ENCODE peak calls at places on chromosomes 16 and 17, in six cellular contexts. I, V, Q, P, K and F are unnamed samples.
A peak's percentile ranks its signal among the peaks of the same experiment; 100 is the strongest.

GRCh38 chr17:82767041-82767754 is 15.3 kb downstream of the TBCD start:
- DNase-seq in Q (no peak), I (no peak), P (peak; percentile 87), V (peak; percentile 42), K (peak; percentile 49), F (no peak)

GRCh38 chr17:39283098-39283497 is 57.4 kb upstream of the STAC2 start:
- DNase-seq in Q (no peak), V (no peak), K (no peak), P (no peak), I (no peak), F (no peak)

GRCh38 chr17:8354196-8354595 is 14.6 kb downstream of the ODF4 start:
- DNase-seq in I (no peak), V (no peak), Q (no peak), K (no peak), P (no peak), F (no peak)

GRCh38 chr16:2820836-2821482 is 3.9 kb downstream of the PRSS21 start:
- DNase-seq in P (no peak), Q (no peak), I (no peak), K (no peak), V (no peak), F (no peak)

GRCh38 chr17:29407856-29408255 is 17.7 kb downstream of the TAOK1 start:
- DNase-seq in P (no peak), V (no peak), Q (no peak), K (no peak), I (no peak), F (no peak)

GRCh38 chr17:64157669-64158180 is 27.8 kb upstream of the ERN1 start:
- DNase-seq in V (no peak), K (no peak), Q (no peak), I (no peak), P (no peak), F (no peak)

GRCh38 chr17:14006249-14006942 is 62.9 kb upstream of the COX10 start:
- DNase-seq in I (no peak), P (no peak), Q (no peak), V (no peak), K (no peak), F (no peak)

GRCh38 chr17:80110927-80111701 is 9.7 kb downstream of the GAA start:
- DNase-seq in P (no peak), K (no peak), V (no peak), I (no peak), Q (no peak), F (no peak)

GRCh38 chr17:46832945-46833839 is 14.7 kb upstream of the WNT3 start:
- DNase-seq in K (peak; percentile 57), Q (no peak), P (no peak), V (no peak), I (no peak), F (no peak)

GRCh38 chr17:20852541-20853370 is 190.1 kb downstream of the USP22 start:
- DNase-seq in I (no peak), V (no peak), K (no peak), Q (no peak), P (peak; percentile 73), F (no peak)

GRCh38 chr17:82881292-82881823 is 41.5 kb upstream of the ZNF750 start:
- DNase-seq in V (no peak), Q (no peak), P (no peak), I (no peak), K (no peak), F (no peak)

GRCh38 chr17:16973760-16974540 is 2.0 kb upstream of the TNFRSF13B start:
- DNase-seq in I (no peak), Q (peak; percentile 88), K (no peak), P (peak; percentile 23), V (no peak), F (no peak)

GRCh38 chr17:34652001-34652400 is 72.6 kb downstream of the TMEM132E start:
- DNase-seq in P (no peak), V (no peak), I (no peak), K (no peak), Q (no peak), F (no peak)

GRCh38 chr17:72726936-72727335 is 365.6 kb downstream of the SLC39A11 start:
- DNase-seq in Q (peak; percentile 61), P (no peak), I (peak; percentile 47), V (no peak), K (no peak), F (peak; percentile 35)

GRCh38 chr17:6070280-6070894 is at the start of gene WSCD1:
- DNase-seq in K (no peak), I (no peak), V (no peak), P (peak; percentile 55), Q (no peak), F (no peak)

GRCh38 chr17:40014375-40014980 is 762 bp upstream of the CSF3 start:
- DNase-seq in Q (no peak), V (no peak), I (no peak), K (peak; percentile 40), P (no peak), F (no peak)

GRCh38 chr17:58572846-58573245 is 58.4 kb upstream of the MTMR4 start:
- DNase-seq in K (peak; percentile 46), I (no peak), P (no peak), Q (no peak), V (no peak), F (no peak)

GRCh38 chr16:89661215-89661614 is 3.6 kb downstream of the SPATA33 start:
- DNase-seq in P (no peak), I (no peak), V (no peak), Q (no peak), K (no peak), F (no peak)

GRCh38 chr17:73625975-73626706 is 18.1 kb downstream of the SDK2 start:
- DNase-seq in I (no peak), P (no peak), Q (no peak), K (no peak), V (no peak), F (no peak)

GRCh38 chr17:43774304-43775250 is 4.2 kb downstream of the DUSP3 start:
- DNase-seq in Q (no peak), V (no peak), I (no peak), K (no peak), P (no peak), F (no peak)

GRCh38 chr17:43780135-43780534 is at the start of gene CFAP97D1:
- DNase-seq in I (no peak), Q (no peak), K (no peak), P (no peak), V (no peak), F (no peak)

GRCh38 chr17:43782903-43783462 is 2.7 kb downstream of the CFAP97D1 start:
- DNase-seq in V (no peak), K (no peak), I (no peak), Q (no peak), P (no peak), F (no peak)

GRCh38 chr17:43779145-43780125 is 658 bp upstream of the DUSP3 start:
- DNase-seq in V (no peak), Q (no peak), P (no peak), I (no peak), K (peak; percentile 58), F (no peak)

GRCh38 chr17:43778337-43779144 is at the start of gene DUSP3:
- DNase-seq in Q (no peak), K (peak; percentile 92), P (peak; percentile 95), V (peak; percentile 95), I (peak; percentile 92), F (peak; percentile 89)
- TF ChIP-seq POLR2A in Q (peak; percentile 92), K (peak; percentile 96), P (peak; percentile 76), V (peak; percentile 80), I (peak; percentile 47), F (peak; percentile 74)

GRCh38 chr17:2084129-2084765 is 29.3 kb downstream of the HIC1 start:
- DNase-seq in P (no peak), V (peak; percentile 56), Q (no peak), I (no peak), K (no peak), F (no peak)
- TF ChIP-seq POLR2AphosphoS5 in P (no peak), V (no peak), Q (no peak), I (no peak), K (no peak), F (no peak)

GRCh38 chr17:51059781-51060180 is 60.9 kb downstream of the SPAG9 start:
- DNase-seq in P (no peak), V (no peak), Q (no peak), I (no peak), K (peak; percentile 12), F (no peak)
- TF ChIP-seq TAF1 in P (no peak), V (no peak), Q (no peak), I (no peak), K (no peak), F (no peak)

DNA sequence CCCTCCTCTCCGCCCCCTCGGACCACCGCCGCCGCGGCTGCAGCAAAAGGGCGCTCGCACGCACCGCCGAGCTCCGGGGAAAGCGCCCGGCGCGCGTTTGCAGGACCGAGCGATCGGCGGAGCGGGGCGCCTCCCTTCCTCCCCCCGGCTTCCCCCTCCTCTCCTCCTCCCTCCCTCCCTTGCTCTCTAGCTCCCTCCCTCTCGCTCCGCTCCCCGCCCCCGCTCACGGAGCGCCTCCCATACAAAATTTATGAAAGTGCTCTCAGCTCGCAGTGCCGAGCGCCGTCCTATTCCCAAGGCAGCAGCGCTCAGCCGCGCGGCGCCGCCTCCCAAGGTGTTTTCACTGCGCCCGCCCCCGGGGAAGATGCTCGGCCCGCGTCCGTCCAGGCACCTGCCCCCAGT is at the start of gene RTN4RL1:
- DNase-seq in Q (no peak), V (peak; percentile 85), I (peak; percentile 63), K (no peak), P (peak; percentile 69), F (no peak)
- TF ChIP-seq POLR2A in Q (no peak), V (no peak), I (no peak), K (no peak), P (no peak), F (no peak)

GRCh38 chr17:45123930-45124796 is 8.2 kb downstream of the PLCD3 start:
- DNase-seq in V (peak; percentile 77), Q (no peak), K (peak; percentile 86), I (no peak), P (no peak), F (no peak)
- TF ChIP-seq POLR2AphosphoS5 in V (no peak), Q (no peak), K (no peak), I (no peak), P (no peak), F (no peak)

DNA sequence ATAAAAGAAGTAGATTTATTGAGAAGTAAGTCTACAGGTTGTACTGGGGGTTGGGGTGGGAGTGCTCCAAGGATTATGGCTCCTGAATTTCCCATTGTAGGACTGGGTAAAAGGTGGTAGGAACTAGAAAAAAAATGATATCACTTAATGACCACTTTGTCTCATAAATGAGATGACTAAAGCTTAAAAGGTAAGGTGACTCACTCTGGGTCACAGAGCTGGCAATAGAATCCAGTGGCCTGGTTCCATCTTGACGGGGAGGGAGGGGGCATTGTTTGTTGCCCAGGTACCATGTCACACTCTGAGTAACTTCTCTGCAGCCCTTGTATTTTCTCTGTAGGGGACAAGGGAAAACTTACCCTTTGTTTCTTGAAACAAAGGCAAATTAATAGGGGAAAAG is 126.1 kb downstream of the PITPNC1 start:
- DNase-seq in K (no peak), P (no peak), V (no peak), I (no peak), Q (no peak), F (no peak)
- TF ChIP-seq TAF1 in K (no peak), P (no peak), V (no peak), I (no peak), Q (no peak), F (no peak)

GRCh38 chr17:42679492-42680330 is 1.9 kb downstream of the CCR10 start:
- DNase-seq in I (no peak), V (peak; percentile 43), P (peak; percentile 91), K (no peak), Q (no peak), F (peak; percentile 66)
- TF ChIP-seq POLR2A in I (peak; percentile 26), V (no peak), P (no peak), K (no peak), Q (peak; percentile 83), F (peak; percentile 52)